ENCODE peak calls at places on chromosomes 7 and 10, in four cellular contexts. T, W, M and X are unnamed samples.

GRCh38 chr7:101255841-101256240 is 11.0 kb upstream of the FIS1 start:
- DNase-seq in T (no peak), W (no peak), M (peak), X (no peak)

GRCh38 chr10:78277734-78278404 is 244.2 kb downstream of the RPS24 start:
- DNase-seq in T (no peak), W (no peak), M (no peak), X (no peak)

GRCh38 chr7:130893441-130893894 is 159.5 kb upstream of the KLF14 start:
- DNase-seq in T (no peak), W (no peak), M (no peak), X (no peak)

GRCh38 chr10:69224862-69225657 is 4.9 kb downstream of the HKDC1 start:
- DNase-seq in T (no peak), W (no peak), M (peak), X (no peak)

GRCh38 chr10:15324611-15325010 is 46.5 kb downstream of the FAM171A1 start:
- DNase-seq in T (no peak), W (no peak), M (no peak), X (no peak)

GRCh38 chr10:49165940-49166803 is 22.0 kb downstream of the TMEM273 start:
- DNase-seq in T (no peak), W (no peak), M (no peak), X (no peak)

GRCh38 chr10:114012650-114013049 is 31.0 kb upstream of the ADRB1 start:
- DNase-seq in T (no peak), W (no peak), M (no peak), X (no peak)

GRCh38 chr7:83579740-83580139 is 69.2 kb downstream of the SEMA3E start:
- DNase-seq in T (no peak), W (no peak), M (peak), X (no peak)

GRCh38 chr7:43647314-43647691 is 64.4 kb downstream of the STK17A start:
- DNase-seq in T (no peak), W (no peak), M (no peak), X (no peak)

GRCh38 chr7:29116361-29116760 is 30.0 kb downstream of the CPVL start:
- DNase-seq in T (no peak), W (no peak), M (no peak), X (no peak)

GRCh38 chr10:35331894-35332640 is 4.2 kb upstream of the CCNY start:
- DNase-seq in T (no peak), W (no peak), M (peak), X (no peak)

GRCh38 chr10:96025566-96025965 is 17.8 kb upstream of the CCNJ start:
- DNase-seq in T (no peak), W (no peak), M (peak), X (no peak)

GRCh38 chr7:141945356-141945755 is 1.4 kb downstream of the CLEC5A start:
- DNase-seq in T (no peak), W (no peak), M (peak), X (no peak)
- TF ChIP-seq CTCF in T (no peak), W (no peak), M (peak), X (no peak)

GRCh38 chr7:32072397-32072796 is 2.2 kb upstream of the PDE1C start:
- DNase-seq in T (no peak), W (no peak), M (no peak), X (no peak)
- TF ChIP-seq CTCF in T (peak), W (no peak), M (peak), X (no peak)

GRCh38 chr10:99443483-99443882 is 13.1 kb upstream of the GOT1 start:
- DNase-seq in T (no peak), W (no peak), M (no peak), X (no peak)

GRCh38 chr10:99444676-99445075 is 14.3 kb upstream of the GOT1 start:
- DNase-seq in T (no peak), W (no peak), M (no peak), X (no peak)

GRCh38 chr10:99438890-99439289 is 8.5 kb upstream of the GOT1 start:
- DNase-seq in T (no peak), W (no peak), M (no peak), X (no peak)

GRCh38 chr10:99442394-99442793 is 12.0 kb upstream of the GOT1 start:
- DNase-seq in T (no peak), W (no peak), M (no peak), X (no peak)
- TF ChIP-seq CTCF in T (no peak), W (no peak), M (no peak), X (no peak)

DNA sequence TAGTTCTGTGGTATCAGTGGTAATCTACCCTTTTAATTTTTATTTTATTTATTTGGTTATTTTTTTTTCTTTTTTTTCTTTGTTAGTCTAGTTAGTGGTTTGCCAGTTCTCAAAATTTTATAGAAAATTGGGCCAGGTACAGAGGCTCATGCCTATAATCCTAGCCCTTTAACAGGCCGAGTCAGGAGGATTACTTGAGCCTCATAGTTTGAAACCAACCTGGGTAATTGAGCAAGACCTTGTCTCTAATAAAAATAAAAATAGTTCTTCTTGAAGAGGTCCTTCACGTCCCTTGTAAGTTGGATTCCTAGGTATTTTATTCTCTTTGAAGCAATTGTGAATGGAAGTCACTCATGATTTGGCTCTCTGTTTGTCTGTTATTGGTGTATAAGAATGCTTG is 51.5 kb downstream of the PPP1R3A start:
- DNase-seq in T (no peak), W (no peak), M (no peak), X (no peak)
- TF ChIP-seq CTCF in T (no peak), W (no peak), M (no peak), X (no peak)